ENCODE peak calls at places on chromosomes 3 and 15, in four cellular contexts. One of them, this sample, is unnamed.

GRCh38 chr3:58464875-58465274 is 27.0 kb upstream of the KCTD6 start:
- DNase-seq in GM12891: no peak
- DNase-seq in hepatocyte: no peak
- DNase-seq in fibroblast of pulmonary artery: no peak
- DNase-seq in this sample: no peak

GRCh38 chr3:44184319-44184953 is 57.2 kb upstream of the TOPAZ1 start:
- DNase-seq in hepatocyte: no peak
- DNase-seq in GM12891: no peak
- DNase-seq in fibroblast of pulmonary artery: no peak
- DNase-seq in this sample: peak

GRCh38 chr3:125401402-125401801 is 26.3 kb upstream of the ZNF148 start:
- DNase-seq in fibroblast of pulmonary artery: no peak
- DNase-seq in hepatocyte: no peak
- DNase-seq in GM12891: no peak
- DNase-seq in this sample: no peak

GRCh38 chr3:172658344-172659245 is 52.3 kb downstream of the NCEH1 start:
- DNase-seq in GM12891: no peak
- DNase-seq in fibroblast of pulmonary artery: peak
- DNase-seq in hepatocyte: peak
- DNase-seq in this sample: no peak

GRCh38 chr15:90388462-90389182 is 580 bp downstream of the IQGAP1 start:
- DNase-seq in hepatocyte: peak
- DNase-seq in fibroblast of pulmonary artery: peak
- DNase-seq in GM12891: peak
- DNase-seq in this sample: no peak

GRCh38 chr3:69012836-69013255 is 638 bp downstream of the EOGT start:
- DNase-seq in fibroblast of pulmonary artery: peak
- DNase-seq in GM12891: peak
- DNase-seq in hepatocyte: peak
- DNase-seq in this sample: peak

GRCh38 chr3:94548581-94549316 is 485.9 kb downstream of the NSUN3 start:
- DNase-seq in GM12891: no peak
- DNase-seq in hepatocyte: no peak
- DNase-seq in fibroblast of pulmonary artery: no peak
- DNase-seq in this sample: no peak

GRCh38 chr3:129723558-129724324 is 117.3 kb upstream of the PLXND1 start:
- DNase-seq in GM12891: no peak
- DNase-seq in hepatocyte: peak
- DNase-seq in fibroblast of pulmonary artery: peak
- DNase-seq in this sample: peak

GRCh38 chr3:53078656-53079055 is 32.8 kb upstream of the SFMBT1 start:
- DNase-seq in hepatocyte: no peak
- DNase-seq in fibroblast of pulmonary artery: no peak
- DNase-seq in GM12891: no peak
- DNase-seq in this sample: no peak

GRCh38 chr3:196889844-196890243 is 22.1 kb downstream of the SENP5 start:
- DNase-seq in hepatocyte: no peak
- DNase-seq in fibroblast of pulmonary artery: no peak
- DNase-seq in GM12891: no peak
- DNase-seq in this sample: no peak

GRCh38 chr3:188262913-188263683 is 109.1 kb downstream of the LPP start:
- DNase-seq in GM12891: no peak
- DNase-seq in hepatocyte: peak
- DNase-seq in fibroblast of pulmonary artery: peak
- DNase-seq in this sample: peak

GRCh38 chr3:161854232-161854771 is 357.7 kb downstream of the OTOL1 start:
- DNase-seq in GM12891: peak
- DNase-seq in hepatocyte: peak
- DNase-seq in fibroblast of pulmonary artery: peak
- DNase-seq in this sample: no peak